ENCODE peak calls at places on chromosomes 11 and 22, in six cellular contexts. Y, G, A, L, S and T are unnamed samples.

GRCh38 chr11:57800444-57801184 is 39.0 kb downstream of the CTNND1 start:
- DNase-seq in Y (peak), G (peak), A (peak), L (peak), S (peak), T (peak)

GRCh38 chr11:124798991-124799383 is 1.2 kb downstream of the MSANTD2 start:
- DNase-seq in Y (no peak), G (peak), A (peak), L (peak), S (no peak), T (peak)

GRCh38 chr22:27782065-27782464 is 19.5 kb downstream of the MN1 start:
- DNase-seq in Y (no peak), G (no peak), A (no peak), L (no peak), S (no peak), T (no peak)

GRCh38 chr22:48883211-48883960 is 944.3 kb downstream of the BRD1 start:
- DNase-seq in Y (no peak), G (no peak), A (no peak), L (no peak), S (no peak), T (no peak)

GRCh38 chr11:125892071-125892470 is 4.6 kb downstream of the HYLS1 start:
- DNase-seq in Y (no peak), G (no peak), A (no peak), L (peak), S (no peak), T (peak)

GRCh38 chr11:67666303-67666645 is 8.1 kb downstream of the ALDH3B2 start:
- DNase-seq in Y (no peak), G (no peak), A (no peak), L (no peak), S (no peak), T (no peak)

GRCh38 chr11:13606701-13607100 is 61.8 kb upstream of the FAR1 start:
- DNase-seq in Y (no peak), G (no peak), A (no peak), L (no peak), S (no peak), T (no peak)

GRCh38 chr11:117946842-117947526 is 17.8 kb upstream of the TMPRSS13 start:
- DNase-seq in Y (peak), G (peak), A (peak), L (peak), S (peak), T (peak)

GRCh38 chr22:21663738-21664137 is 2.1 kb upstream of the PPIL2 start:
- DNase-seq in Y (no peak), G (no peak), A (no peak), L (no peak), S (no peak), T (no peak)

GRCh38 chr11:116502641-116503061 is 270.1 kb downstream of the BUD13 start:
- DNase-seq in Y (no peak), G (no peak), A (no peak), L (no peak), S (no peak), T (no peak)

GRCh38 chr11:44178381-44178780 is 82.9 kb downstream of the EXT2 start:
- DNase-seq in Y (peak), G (peak), A (peak), L (no peak), S (no peak), T (peak)

GRCh38 chr11:87493516-87493915 is 455.8 kb downstream of the TMEM135 start:
- DNase-seq in Y (peak), G (no peak), A (peak), L (no peak), S (no peak), T (peak)

GRCh38 chr11:94028436-94028835 is 7.3 kb downstream of the HEPHL1 start:
- DNase-seq in Y (no peak), G (peak), A (no peak), L (peak), S (no peak), T (peak)

GRCh38 chr11:133669371-133670046 is 137.2 kb upstream of the OPCML start:
- DNase-seq in Y (peak), G (no peak), A (peak), L (no peak), S (no peak), T (no peak)

GRCh38 chr11:107218123-107219084 is 200.1 kb upstream of the GUCY1A2 start:
- DNase-seq in Y (peak), G (peak), A (no peak), L (no peak), S (no peak), T (peak)

GRCh38 chr11:105718641-105719040 is 108.8 kb downstream of the GRIA4 start:
- DNase-seq in Y (peak), G (no peak), A (peak), L (no peak), S (no peak), T (no peak)

GRCh38 chr11:6022954-6023353 is 7.6 kb downstream of the OR56A1 start:
- DNase-seq in Y (peak), G (peak), A (peak), L (peak), S (peak), T (peak)

GRCh38 chr11:109644158-109644557 is 222.2 kb downstream of the C11orf87 start:
- DNase-seq in Y (peak), G (peak), A (no peak), L (peak), S (no peak), T (peak)

GRCh38 chr22:27881404-27881803 is 37.7 kb downstream of the PITPNB start:
- DNase-seq in Y (peak), G (no peak), A (no peak), L (no peak), S (no peak), T (peak)

GRCh38 chr11:116162541-116163230 is 610.1 kb downstream of the BUD13 start:
- DNase-seq in Y (peak), G (peak), A (peak), L (no peak), S (no peak), T (no peak)

GRCh38 chr11:124895471-124895971 is 2.1 kb downstream of the ROBO4 start:
- DNase-seq in Y (no peak), G (no peak), A (no peak), L (no peak), S (no peak), T (no peak)

GRCh38 chr22:40473703-40474102 is 103.3 kb downstream of the SGSM3 start:
- DNase-seq in Y (no peak), G (no peak), A (no peak), L (no peak), S (no peak), T (no peak)

GRCh38 chr11:47992959-47993820 is 12.8 kb downstream of the PTPRJ start:
- DNase-seq in Y (no peak), G (peak), A (no peak), L (peak), S (peak), T (peak)

GRCh38 chr11:7890417-7891179 is 40.5 kb downstream of the OR10A6 start:
- DNase-seq in Y (peak), G (no peak), A (no peak), L (no peak), S (no peak), T (peak)

GRCh38 chr11:127492025-127492424 is 491.5 kb upstream of the KIRREL3 start:
- DNase-seq in Y (no peak), G (no peak), A (no peak), L (no peak), S (no peak), T (no peak)

GRCh38 chr11:8335683-8336082 is 72.0 kb upstream of the LMO1 start:
- DNase-seq in Y (no peak), G (no peak), A (no peak), L (peak), S (no peak), T (peak)

GRCh38 chr11:109089144-109089543 is 332.8 kb upstream of the C11orf87 start:
- DNase-seq in Y (no peak), G (no peak), A (peak), L (no peak), S (no peak), T (no peak)

GRCh38 chr11:20002312-20003216 is 157.7 kb downstream of the DBX1 start:
- DNase-seq in Y (no peak), G (peak), A (no peak), L (no peak), S (no peak), T (no peak)

GRCh38 chr11:11998091-11998781 is 10.2 kb downstream of the DKK3 start:
- DNase-seq in Y (no peak), G (no peak), A (no peak), L (peak), S (no peak), T (peak)

GRCh38 chr22:27107824-27108223 is 450.4 kb downstream of the MIAT start:
- DNase-seq in Y (no peak), G (peak), A (no peak), L (peak), S (peak), T (peak)

GRCh38 chr22:42648368-42649260 is 578 bp downstream of the CYB5R3 start:
- DNase-seq in Y (no peak), G (peak), A (no peak), L (peak), S (no peak), T (peak)

GRCh38 chr11:65530157-65530496 is 5.2 kb downstream of the SCYL1 start:
- DNase-seq in Y (no peak), G (peak), A (peak), L (no peak), S (no peak), T (peak)

GRCh38 chr11:19370100-19370861 is 129.5 kb upstream of the E2F8 start:
- DNase-seq in Y (no peak), G (no peak), A (no peak), L (peak), S (no peak), T (peak)

GRCh38 chr11:134939905-134940304 is 527.9 kb upstream of the B3GAT1 start:
- DNase-seq in Y (peak), G (peak), A (no peak), L (no peak), S (no peak), T (no peak)

GRCh38 chr11:10488581-10489443 is 33.7 kb downstream of the AMPD3 start:
- DNase-seq in Y (no peak), G (no peak), A (no peak), L (no peak), S (no peak), T (no peak)

GRCh38 chr11:90218606-90219005 is 4.2 kb downstream of the CHORDC1 start:
- DNase-seq in Y (peak), G (no peak), A (peak), L (no peak), S (no peak), T (no peak)

GRCh38 chr11:85947431-85948272 is 92.5 kb downstream of the CCDC83 start:
- DNase-seq in Y (no peak), G (peak), A (no peak), L (peak), S (no peak), T (peak)

GRCh38 chr22:39601180-39601535 is 30.6 kb downstream of the CACNA1I start:
- DNase-seq in Y (no peak), G (no peak), A (no peak), L (no peak), S (no peak), T (no peak)

GRCh38 chr11:108588287-108588686 is 5.3 kb downstream of the EXPH5 start:
- DNase-seq in Y (no peak), G (no peak), A (no peak), L (peak), S (no peak), T (no peak)

DNA sequence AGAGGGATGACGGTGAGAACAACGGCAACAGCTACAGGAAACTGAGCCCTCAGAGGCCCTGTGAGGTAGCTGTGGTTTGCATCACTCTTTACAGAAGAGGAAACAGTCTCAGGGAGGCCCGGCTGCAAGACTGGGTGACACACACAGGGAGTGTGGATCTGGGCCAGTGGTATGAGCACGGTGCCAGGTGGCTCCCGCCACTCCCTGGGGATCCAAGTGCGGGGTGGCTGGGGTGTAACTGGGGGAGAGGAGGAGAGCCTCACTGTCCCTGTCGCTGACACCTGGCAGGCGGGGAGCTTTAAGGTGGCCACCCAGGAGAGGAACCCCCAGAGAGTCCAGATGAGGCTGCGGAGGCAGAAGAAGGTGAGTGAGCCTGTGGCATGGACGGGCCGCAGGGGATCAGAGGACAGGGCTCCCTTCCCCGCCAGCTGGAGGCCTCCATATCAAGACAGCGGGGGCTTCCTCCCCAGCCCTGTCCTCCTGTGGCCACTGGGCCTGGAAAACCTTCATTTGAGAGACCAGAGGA is 5.6 kb downstream of the RGL4 start:
- DNase-seq in Y (no peak), G (no peak), A (no peak), L (no peak), S (no peak), T (no peak)
- TF ChIP-seq EZH2phosphoT487 in Y (no peak), G (no peak), A (no peak), L (no peak), S (no peak), T (no peak)

GRCh38 chr11:62923634-62924411 is 2.7 kb upstream of the CHRM1 start:
- DNase-seq in Y (peak), G (no peak), A (peak), L (no peak), S (no peak), T (peak)

GRCh38 chr11:62921573-62922188 is 518 bp upstream of the CHRM1 start:
- DNase-seq in Y (peak), G (no peak), A (no peak), L (peak), S (no peak), T (peak)

GRCh38 chr11:62922189-62922589 is 1.0 kb upstream of the CHRM1 start:
- DNase-seq in Y (no peak), G (no peak), A (no peak), L (no peak), S (no peak), T (no peak)

GRCh38 chr11:62921201-62921572 is at the start of gene CHRM1:
- DNase-seq in Y (no peak), G (no peak), A (no peak), L (peak), S (no peak), T (no peak)

GRCh38 chr11:62922653-62923371 is 1.6 kb upstream of the CHRM1 start:
- DNase-seq in Y (peak), G (no peak), A (peak), L (no peak), S (no peak), T (peak)
- TF ChIP-seq EZH2phosphoT487 in Y (no peak), G (no peak), A (no peak), L (no peak), S (no peak), T (no peak)

DNA sequence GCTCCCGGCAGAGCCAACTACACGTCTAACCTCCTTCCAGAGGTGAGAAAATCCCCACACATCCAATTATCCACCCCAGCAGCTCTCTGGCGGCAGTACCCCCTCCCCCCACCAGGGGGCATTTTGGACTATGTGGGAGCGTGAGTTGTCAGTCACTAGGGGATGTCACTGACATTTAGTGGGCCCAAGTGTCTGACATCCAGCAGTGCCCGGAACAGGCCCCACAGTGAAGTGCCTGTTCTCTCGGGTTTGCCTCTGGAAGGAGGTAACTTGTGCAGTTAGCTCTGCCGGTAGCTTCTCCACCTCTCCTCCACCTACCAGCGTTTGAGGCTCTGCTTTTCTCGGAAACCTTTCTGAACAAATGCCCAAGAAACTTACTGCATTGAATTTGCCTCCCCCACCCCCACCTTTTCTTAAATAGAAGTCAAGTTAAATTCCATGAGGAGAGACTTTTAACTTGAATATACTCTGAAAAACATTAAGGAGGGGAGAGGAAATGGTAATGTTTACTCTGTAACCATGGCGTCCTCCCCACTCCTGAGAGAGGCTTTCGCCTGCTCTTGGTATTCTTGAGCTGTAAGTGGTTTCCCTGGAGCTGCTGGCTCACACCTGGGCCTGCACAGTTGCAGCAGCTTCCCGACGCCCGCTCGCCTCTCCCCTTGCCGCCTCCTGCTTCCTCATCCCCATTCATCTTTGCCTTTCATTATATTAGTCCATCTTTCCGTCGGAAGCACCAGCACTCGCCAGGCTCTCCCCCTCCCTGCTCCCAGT is 112.8 kb downstream of the WNT7B start:
- DNase-seq in Y (peak), G (peak), A (peak), L (peak), S (peak), T (peak)
- TF ChIP-seq EZH2phosphoT487 in Y (no peak), G (no peak), A (no peak), L (no peak), S (no peak), T (no peak)

GRCh38 chr22:24964441-24964840 is 11.9 kb downstream of the KIAA1671 start:
- DNase-seq in Y (no peak), G (no peak), A (no peak), L (no peak), S (no peak), T (no peak)

GRCh38 chr22:24962835-24963234 is 10.3 kb downstream of the KIAA1671 start:
- DNase-seq in Y (no peak), G (no peak), A (no peak), L (no peak), S (no peak), T (no peak)

GRCh38 chr22:24968066-24968561 is 15.6 kb downstream of the KIAA1671 start:
- DNase-seq in Y (peak), G (no peak), A (peak), L (peak), S (peak), T (peak)

GRCh38 chr22:24969588-24970301 is 17.2 kb downstream of the KIAA1671 start:
- DNase-seq in Y (no peak), G (no peak), A (no peak), L (peak), S (peak), T (peak)

DNA sequence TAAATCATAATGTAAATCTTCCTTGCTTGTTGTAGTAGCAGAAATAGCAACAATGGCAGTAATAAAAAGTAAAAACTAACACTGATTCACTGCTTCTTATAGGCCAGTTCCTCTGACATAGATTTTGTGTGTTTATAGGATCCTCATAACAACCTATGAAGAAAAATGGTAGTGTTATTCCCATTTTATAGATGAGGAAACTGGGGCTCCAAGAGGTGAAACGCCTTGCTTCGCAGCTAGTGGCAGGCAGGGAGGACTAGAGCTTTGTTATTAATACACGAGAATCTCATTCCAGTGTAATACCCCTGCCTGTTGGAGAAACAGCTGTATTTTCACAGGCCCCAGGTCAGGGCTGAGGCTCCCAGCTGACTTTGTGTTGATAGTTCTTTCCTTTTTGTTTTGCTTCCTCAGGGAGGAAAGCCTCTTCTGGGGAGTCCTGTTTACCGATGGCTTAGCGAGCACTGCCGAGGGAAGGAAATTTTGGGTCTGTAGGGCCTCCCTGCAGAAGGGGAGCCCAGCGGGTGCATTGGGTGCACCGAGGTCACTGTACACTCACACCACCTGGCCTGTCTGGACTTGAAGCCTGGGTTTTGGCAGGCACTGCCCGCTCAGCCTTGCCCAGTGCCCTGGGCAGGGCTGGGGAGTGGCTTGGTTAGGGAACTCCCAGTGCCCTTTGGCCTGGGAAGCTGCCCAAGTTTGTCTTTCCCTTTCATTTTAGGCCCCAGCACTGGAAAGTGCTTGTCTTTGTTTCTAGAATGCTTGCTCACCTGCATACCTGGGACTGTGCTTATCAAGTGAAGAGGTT is 13.5 kb downstream of the KIAA1671 start:
- DNase-seq in Y (no peak), G (no peak), A (no peak), L (peak), S (no peak), T (no peak)
- TF ChIP-seq EZH2phosphoT487 in Y (no peak), G (no peak), A (no peak), L (no peak), S (no peak), T (no peak)

DNA sequence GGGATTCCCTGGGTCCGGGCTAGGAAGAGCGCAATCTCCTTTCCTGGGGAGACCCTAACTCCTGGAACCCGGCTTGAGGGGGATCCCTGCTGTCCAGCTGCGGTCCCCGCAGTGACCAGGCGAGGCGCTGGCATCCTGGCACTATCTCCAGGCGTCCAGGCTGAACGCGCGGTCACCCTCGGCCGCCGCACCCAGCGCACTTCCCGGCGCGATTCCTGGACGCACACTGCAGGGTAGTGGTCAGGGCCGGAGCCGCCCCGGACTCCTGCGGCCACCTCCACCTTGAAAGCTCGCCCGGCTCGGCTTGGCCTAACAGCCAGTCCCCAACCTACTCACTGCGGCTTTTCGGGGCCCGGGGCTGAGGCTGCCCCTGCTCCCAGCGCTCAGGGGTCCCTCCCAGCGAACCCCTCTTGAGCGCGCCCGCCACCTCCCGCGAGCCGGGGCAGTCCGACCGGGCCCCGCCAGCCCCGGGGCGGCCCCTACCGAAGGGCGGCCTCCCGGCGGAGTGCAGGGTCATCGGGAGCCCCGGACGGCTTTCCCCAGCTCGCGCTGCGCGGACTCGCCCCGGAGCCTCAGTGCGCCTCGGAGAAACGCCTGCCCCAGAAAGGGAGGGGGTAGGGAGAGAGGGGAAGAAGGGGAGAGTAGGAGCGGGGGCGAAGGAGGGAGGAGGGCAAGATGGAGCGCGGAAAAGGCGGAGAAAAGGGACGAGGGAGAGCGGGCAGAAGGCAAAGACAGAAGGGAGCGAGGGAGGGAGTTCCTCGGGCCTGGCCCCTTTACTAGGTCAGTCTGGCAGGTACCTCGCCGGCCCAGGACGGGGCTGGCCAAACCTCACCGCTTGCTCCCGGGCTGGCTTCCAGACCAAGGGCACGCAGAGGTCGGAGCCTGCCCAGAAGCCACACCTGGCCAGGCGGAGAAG is 1.0 kb downstream of the POU2AF3 start:
- DNase-seq in Y (peak), G (peak), A (peak), L (peak), S (no peak), T (peak)
- TF ChIP-seq EZH2phosphoT487 in Y (no peak), G (no peak), A (no peak), L (peak), S (no peak), T (no peak)